ENCODE peak calls at places on chromosomes 5 and 9, in four cellular contexts. L, M, W and V are unnamed samples.

GRCh38 chr9:89730715-89731114 is 125.9 kb downstream of the GADD45G start:
- DNase-seq in L (no peak), M (peak; percentile 40), W (no peak), V (no peak)

GRCh38 chr5:22627029-22627428 is 226.1 kb downstream of the CDH12 start:
- DNase-seq in L (no peak), M (no peak), W (no peak), V (no peak)

GRCh38 chr5:127015716-127016115 is 14.6 kb downstream of the MARCHF3 start:
- DNase-seq in L (no peak), M (no peak), W (no peak), V (no peak)

GRCh38 chr9:129109504-129109903 is 1.1 kb downstream of the CRAT start:
- DNase-seq in L (no peak), M (no peak), W (peak; percentile 63), V (no peak)

GRCh38 chr5:42985129-42986037 is 54.7 kb downstream of the ANXA2R start:
- DNase-seq in L (no peak), M (no peak), W (peak; percentile 89), V (no peak)

GRCh38 chr5:53095931-53096525 is 13.5 kb downstream of the MOCS2 start:
- DNase-seq in L (peak; percentile 74), M (peak; percentile 55), W (peak; percentile 76), V (no peak)

GRCh38 chr5:43305948-43306563 is 7.2 kb downstream of the HMGCS1 start:
- DNase-seq in L (no peak), M (no peak), W (peak; percentile 75), V (no peak)

GRCh38 chr5:83900307-83900706 is 179.7 kb upstream of the HAPLN1 start:
- DNase-seq in L (no peak), M (no peak), W (no peak), V (no peak)

GRCh38 chr5:131436081-131436480 is 172.2 kb downstream of the CDC42SE2 start:
- DNase-seq in L (no peak), M (no peak), W (no peak), V (no peak)

GRCh38 chr5:96943829-96944228 is 7.9 kb downstream of the LNPEP start:
- DNase-seq in L (no peak), M (no peak), W (no peak), V (no peak)

GRCh38 chr9:69809304-69809863 is 11.2 kb upstream of the CFAP95 start:
- DNase-seq in L (peak; percentile 25), M (no peak), W (peak; percentile 32), V (no peak)

GRCh38 chr5:35319231-35320002 is 89.1 kb upstream of the PRLR start:
- DNase-seq in L (no peak), M (no peak), W (peak; percentile 63), V (no peak)

GRCh38 chr5:74372502-74373445 is 267.8 kb downstream of the ENC1 start:
- DNase-seq in L (no peak), M (no peak), W (no peak), V (no peak)

GRCh38 chr5:138000102-138000723 is 32.7 kb downstream of the FAM13B start:
- DNase-seq in L (no peak), M (peak; percentile 32), W (peak; percentile 87), V (no peak)

DNA sequence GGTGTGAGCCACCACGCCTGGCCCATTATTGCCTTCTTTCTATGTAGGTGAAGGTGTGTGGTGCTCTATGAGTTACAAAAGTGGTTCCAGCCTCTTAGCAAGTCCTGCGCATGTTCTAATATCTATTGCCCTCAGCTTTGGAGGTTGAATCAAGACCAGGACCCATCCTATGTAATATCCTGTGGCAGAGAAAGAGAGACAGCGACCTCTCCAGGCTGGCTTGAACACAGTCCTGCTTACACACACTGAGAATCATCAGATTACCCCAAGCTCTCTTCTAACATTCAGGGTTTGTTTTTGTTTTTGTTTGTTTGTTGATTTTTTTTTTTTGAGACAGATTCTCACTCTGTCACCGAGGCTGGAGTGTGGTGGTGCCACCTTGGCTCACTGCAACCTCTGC is 94.7 kb upstream of the OSMR start:
- DNase-seq in L (no peak), M (no peak), W (peak; percentile 28), V (no peak)
- TF ChIP-seq CTCF in L (no peak), M (no peak), W (peak; percentile 18), V (peak; percentile 26)

DNA sequence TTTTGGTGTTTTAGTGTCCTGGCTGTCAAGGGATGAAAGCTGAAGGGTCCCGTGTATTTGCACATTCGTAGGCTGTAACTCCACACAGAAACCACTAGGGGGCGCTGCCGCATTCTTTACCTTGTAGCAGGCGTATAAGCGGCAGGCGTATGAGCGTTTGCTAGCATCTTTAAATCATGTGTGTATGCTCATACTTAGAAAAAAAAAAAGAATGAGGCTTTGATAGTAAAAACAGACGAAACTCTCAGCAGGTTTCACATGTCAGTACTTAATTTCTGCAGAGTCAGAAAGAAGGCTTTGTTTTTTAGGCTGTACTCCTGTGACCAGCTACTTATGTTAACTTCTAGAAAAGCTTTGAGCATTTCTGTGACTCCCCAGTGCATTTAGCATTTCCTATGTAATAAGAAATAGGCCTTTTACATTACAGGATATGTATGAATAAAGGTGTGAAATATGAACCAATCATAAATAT is 218.8 kb upstream of the ADAMTSL1 start:
- DNase-seq in L (peak; percentile 75), M (peak; percentile 85), W (peak; percentile 88), V (no peak)
- TF ChIP-seq CTCF in L (peak; percentile 100), M (peak; percentile 73), W (peak; percentile 89), V (peak; percentile 98)

DNA sequence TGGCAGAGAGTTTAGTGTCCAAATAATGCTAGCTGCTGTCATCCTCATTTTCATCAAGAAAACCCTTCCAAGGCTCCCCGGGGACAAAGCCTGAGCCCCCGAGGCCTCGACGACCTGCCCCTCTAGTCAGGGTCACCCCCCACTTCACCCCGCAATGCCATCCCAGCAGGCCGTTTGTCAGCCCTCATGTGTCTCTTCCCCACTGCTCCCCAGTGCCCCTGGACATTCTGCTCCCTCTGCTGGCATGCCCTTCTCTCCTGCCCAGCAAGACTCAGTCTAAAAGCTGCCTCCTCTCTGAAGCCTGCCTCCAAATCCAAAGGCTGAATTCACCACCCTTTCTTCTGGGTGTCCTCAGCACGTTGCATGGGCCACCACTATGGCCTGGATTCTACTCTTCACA is 59.3 kb downstream of the PAX5 start:
- DNase-seq in L (no peak), M (no peak), W (no peak), V (no peak)
- TF ChIP-seq CTCF in L (no peak), M (no peak), W (no peak), V (peak; percentile 27)

GRCh38 chr5:82174919-82175219 is 103.3 kb downstream of the RPS23 start:
- DNase-seq in L (no peak), M (no peak), W (no peak), V (no peak)
- TF ChIP-seq CTCF in L (no peak), M (no peak), W (no peak), V (no peak)

GRCh38 chr9:103802068-103802467 is 292.0 kb upstream of the SMC2 start:
- DNase-seq in L (no peak), M (no peak), W (peak; percentile 2), V (no peak)
- TF ChIP-seq CTCF in L (no peak), M (no peak), W (no peak), V (no peak)

DNA sequence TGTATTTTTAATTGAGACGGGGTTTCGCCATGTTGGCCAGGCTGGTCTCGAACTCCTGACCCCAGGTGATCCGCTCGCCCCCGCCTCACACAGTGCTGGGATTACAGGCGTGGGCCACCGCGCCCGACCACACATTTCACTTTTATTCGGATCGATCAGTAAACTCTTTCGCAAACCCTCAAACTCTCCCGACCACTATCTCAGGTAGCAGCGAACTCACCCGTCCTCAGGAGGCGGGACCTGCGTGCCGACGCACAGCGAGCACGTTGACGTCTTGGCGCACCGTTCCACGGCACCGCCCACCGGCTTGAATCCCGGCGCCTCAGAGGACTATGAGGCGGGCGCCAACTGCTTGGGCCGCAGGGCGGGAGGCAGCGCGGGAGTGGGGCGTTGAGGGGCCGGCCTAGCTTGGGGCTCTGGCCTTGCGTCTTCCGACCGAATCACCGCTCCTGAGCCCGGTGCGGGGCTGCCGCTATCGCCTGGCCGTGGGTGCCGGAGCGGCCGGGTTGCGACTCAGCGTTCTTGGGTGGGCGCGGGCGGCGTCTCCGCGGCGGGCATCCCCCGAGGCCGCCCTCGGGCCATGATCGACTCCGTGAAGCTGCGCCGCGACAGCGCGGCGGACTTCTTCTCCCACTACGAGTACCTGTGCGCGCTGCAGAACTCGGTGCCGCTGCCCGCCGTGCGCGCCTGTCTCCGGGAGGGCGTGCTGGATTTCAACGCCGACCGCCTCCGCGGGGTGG is at the start of gene CEP78:
- DNase-seq in L (peak; percentile 91), M (peak; percentile 89), W (peak; percentile 90), V (peak; percentile 98)
- TF ChIP-seq CTCF in L (no peak), M (no peak), W (no peak), V (no peak)

GRCh38 chr9:104608336-104608735 is 2.9 kb upstream of the OR13C2 start:
- DNase-seq in L (no peak), M (no peak), W (peak; percentile 8), V (no peak)
- TF ChIP-seq CTCF in L (no peak), M (no peak), W (peak; percentile 35), V (peak; percentile 59)

GRCh38 chr9:752201-752600 is 89.3 kb upstream of the DMRT1 start:
- DNase-seq in L (no peak), M (no peak), W (peak; percentile 98), V (no peak)
- TF ChIP-seq CTCF in L (no peak), M (no peak), W (no peak), V (no peak)